ENCODE peak calls at places on chromosomes 3 and 15, in five cellular contexts. O is mucosa of descending colon, K is T-helper 2 cell, T is activated T-cell treated with anti-CD3 and anti-CD28 coated beads for 4 hours, L is NCI-H187. H is an unnamed sample.

GRCh38 chr15:43893956-43894355 is 67.2 kb downstream of the WDR76 start:
- DNase-seq in K (no peak), T (no peak), O (no peak), L (no peak), H (no peak)

GRCh38 chr3:46811615-46812236 is 51.5 kb downstream of the MYL3 start:
- DNase-seq in L (no peak), T (no peak), O (no peak), K (no peak), H (peak)

GRCh38 chr3:111534701-111535100 is 7.3 kb upstream of the CD96 start:
- DNase-seq in O (no peak), T (no peak), K (no peak), L (no peak), H (no peak)

GRCh38 chr15:56428821-56429458 is 36.0 kb downstream of the MNS1 start:
- DNase-seq in K (no peak), O (no peak), L (no peak), T (no peak), H (no peak)

GRCh38 chr3:34387831-34388564 is 589.6 kb downstream of the PDCD6IP start:
- DNase-seq in L (no peak), K (no peak), O (no peak), T (no peak), H (no peak)

GRCh38 chr3:185175370-185175987 is 22.6 kb upstream of the C3orf70 start:
- DNase-seq in K (no peak), L (peak), O (peak), T (no peak), H (peak)

GRCh38 chr3:39126532-39127071 is 19.1 kb downstream of the TTC21A start:
- DNase-seq in T (no peak), K (no peak), O (no peak), L (no peak), H (no peak)

GRCh38 chr15:53918180-53919079 is 59.8 kb upstream of the UNC13C start:
- DNase-seq in K (no peak), T (no peak), O (no peak), L (peak), H (peak)

GRCh38 chr3:49020335-49021212 is 1.3 kb upstream of the NDUFAF3 start:
- DNase-seq in O (peak), L (no peak), K (no peak), T (no peak), H (no peak)

GRCh38 chr15:39285066-39285465 is 295.8 kb upstream of the THBS1 start:
- DNase-seq in T (no peak), L (no peak), K (no peak), O (no peak), H (no peak)

GRCh38 chr3:84836961-84837360 is 121.8 kb upstream of the CADM2 start:
- DNase-seq in K (no peak), L (peak), T (no peak), O (no peak), H (peak)

GRCh38 chr15:83160741-83161140 is 46.9 kb downstream of the HDGFL3 start:
- DNase-seq in O (no peak), L (no peak), K (no peak), T (no peak), H (no peak)

GRCh38 chr15:55740981-55741591 is 1.9 kb downstream of the PRTG start:
- DNase-seq in O (no peak), K (no peak), T (no peak), L (no peak), H (no peak)

GRCh38 chr3:70824785-70825184 is 512.3 kb upstream of the MDFIC2 start:
- DNase-seq in L (no peak), O (no peak), T (no peak), K (no peak), H (no peak)

GRCh38 chr3:23594897-23595670 is 210.7 kb upstream of the UBE2E1 start:
- DNase-seq in T (no peak), L (no peak), O (no peak), K (no peak), H (no peak)

GRCh38 chr3:42539871-42540714 is 37.6 kb downstream of the VIPR1 start:
- DNase-seq in K (peak), L (peak), O (peak), T (peak), H (no peak)

GRCh38 chr3:121942116-121942786 is 48.0 kb downstream of the SLC15A2 start:
- DNase-seq in L (no peak), T (no peak), K (no peak), O (no peak), H (peak)

GRCh38 chr3:30188713-30189112 is 417.7 kb upstream of the TGFBR2 start:
- DNase-seq in L (no peak), K (no peak), O (no peak), T (no peak), H (no peak)

GRCh38 chr3:115386347-115386746 is 237.0 kb upstream of the GAP43 start:
- DNase-seq in O (no peak), K (no peak), T (no peak), L (no peak), H (no peak)

GRCh38 chr15:31297880-31298456 is 28.7 kb upstream of the KLF13 start:
- DNase-seq in K (no peak), O (peak), L (no peak), T (no peak), H (no peak)

GRCh38 chr3:55329849-55330248 is 157.3 kb downstream of the WNT5A start:
- DNase-seq in O (no peak), K (no peak), T (no peak), L (no peak), H (no peak)

GRCh38 chr3:12265558-12265957 is 23.3 kb upstream of the PPARG start:
- DNase-seq in O (no peak), L (no peak), T (no peak), K (no peak), H (no peak)

GRCh38 chr3:14680716-14681115 is 5.8 kb downstream of the C3orf20 start:
- DNase-seq in K (no peak), O (no peak), L (no peak), T (no peak), H (no peak)

GRCh38 chr3:101123084-101123483 is 129.9 kb upstream of the ABI3BP start:
- DNase-seq in L (no peak), O (no peak), T (no peak), K (no peak), H (no peak)

GRCh38 chr3:125150525-125151436 is 61.8 kb downstream of the SLC12A8 start:
- DNase-seq in K (peak), T (peak), L (no peak), O (no peak), H (no peak)

GRCh38 chr3:129892486-129892856 is 1.0 kb downstream of the TMCC1 start:
- DNase-seq in O (no peak), T (peak), L (no peak), K (no peak), H (no peak)

GRCh38 chr15:91882858-91883586 is 29.5 kb downstream of the SLCO3A1 start:
- DNase-seq in L (no peak), K (no peak), T (no peak), O (no peak), H (no peak)

GRCh38 chr3:33131328-33132018 is 17.7 kb downstream of the CRTAP start:
- DNase-seq in L (no peak), K (no peak), T (peak), O (no peak), H (peak)

GRCh38 chr3:10223676-10224639 is 24.3 kb upstream of the TATDN2 start:
- DNase-seq in T (no peak), O (peak), L (no peak), K (no peak), H (no peak)

GRCh38 chr3:126846316-126846715 is 136.6 kb upstream of the PLXNA1 start:
- DNase-seq in L (no peak), K (no peak), T (no peak), O (no peak), H (no peak)

GRCh38 chr3:112818289-112818688 is 28.4 kb downstream of the CD200R1L start:
- DNase-seq in K (no peak), T (no peak), O (no peak), L (no peak), H (no peak)

GRCh38 chr15:58457466-58457965 is 25.7 kb downstream of the LIPC start:
- DNase-seq in K (no peak), L (no peak), O (no peak), T (no peak), H (no peak)

GRCh38 chr15:97747342-97747741 is 213.2 kb upstream of the ARRDC4 start:
- DNase-seq in K (no peak), O (no peak), T (no peak), L (no peak), H (no peak)

GRCh38 chr3:65635661-65636060 is 403.1 kb downstream of the MAGI1 start:
- DNase-seq in L (no peak), T (no peak), O (no peak), K (no peak), H (no peak)

GRCh38 chr3:25469609-25470008 is 41.5 kb downstream of the RARB start:
- DNase-seq in T (no peak), O (no peak), L (no peak), K (no peak), H (no peak)